ENCODE peak calls at places on chromosomes 12 and 14, in six cellular contexts. K is EL, L is NCI-H1105 treated with DMSO at 0.1 percent for 48 hours, J is right lobe of liver, O is NCI-H1092, Y is psoas muscle. W is an unnamed sample.

GRCh38 chr12:94770777-94771176 is 120.4 kb upstream of the TMCC3 start:
- DNase-seq in L (no peak), O (no peak), K (no peak), J (no peak), Y (no peak), W (no peak)

GRCh38 chr12:65856521-65856920 is 32.2 kb downstream of the HMGA2 start:
- DNase-seq in K (no peak), J (no peak), Y (no peak), O (no peak), L (no peak), W (no peak)

GRCh38 chr14:102969060-102969791 is 46.8 kb downstream of the AMN start:
- DNase-seq in O (no peak), J (no peak), K (no peak), Y (peak; percentile 27), L (no peak), W (no peak)

GRCh38 chr14:41605550-41606248 is 977 bp upstream of the LRFN5 start:
- DNase-seq in K (no peak), L (peak; percentile 91), J (no peak), O (peak; percentile 63), Y (no peak), W (no peak)

GRCh38 chr14:95250126-95250824 is 69.4 kb downstream of the CLMN start:
- DNase-seq in J (no peak), L (peak; percentile 41), O (no peak), Y (no peak), K (no peak), W (peak; percentile 43)

GRCh38 chr12:3950714-3951320 is 77.6 kb upstream of the PARP11 start:
- DNase-seq in K (no peak), Y (no peak), L (no peak), J (no peak), O (no peak), W (no peak)

GRCh38 chr12:75889214-75889613 is 142.4 kb downstream of the PHLDA1 start:
- DNase-seq in K (peak; percentile 11), Y (no peak), O (no peak), L (no peak), J (no peak), W (no peak)

GRCh38 chr12:52204095-52204930 is 12.5 kb upstream of the KRT80 start:
- DNase-seq in K (peak; percentile 65), Y (no peak), O (no peak), L (no peak), J (no peak), W (no peak)

GRCh38 chr14:58106446-58106845 is 45.6 kb downstream of the ARMH4 start:
- DNase-seq in K (no peak), L (no peak), J (no peak), O (no peak), Y (no peak), W (no peak)

GRCh38 chr12:114933428-114934160 is 249.6 kb upstream of the TBX3 start:
- DNase-seq in J (no peak), Y (peak; percentile 40), K (peak; percentile 99), L (no peak), O (no peak), W (peak; percentile 94)

GRCh38 chr12:16349132-16349463 is 1.7 kb downstream of the MGST1 start:
- DNase-seq in L (no peak), J (peak; percentile 88), K (peak; percentile 88), O (no peak), Y (peak; percentile 73), W (peak; percentile 66)

W was measured in kidney tubule cell.